ENCODE peak calls at places on chromosomes 1 and 21, in eight cellular contexts. Z, M, I, T, N, C, L and K are unnamed samples.

GRCh38 chr1:170959385-170959784 is 24.1 kb downstream of the MROH9 start:
- DNase-seq in T (peak; percentile 53), I (no peak), M (no peak), Z (peak; percentile 70), C (no peak), N (no peak), L (no peak), K (no peak)

GRCh38 chr21:38277501-38278111 is 20.8 kb downstream of the KCNJ15 start:
- DNase-seq in L (no peak), I (no peak), M (peak; percentile 63), Z (peak; percentile 100), N (peak; percentile 21), C (peak; percentile 61), T (peak; percentile 99), K (no peak)

GRCh38 chr1:119676571-119677206 is 28.6 kb upstream of the ZNF697 start:
- DNase-seq in M (peak; percentile 10), Z (peak; percentile 56), I (no peak), L (no peak), C (no peak), N (no peak), T (peak; percentile 28), K (no peak)

GRCh38 chr1:111320066-111320879 is 29.6 kb downstream of the CHIA start:
- DNase-seq in Z (no peak), N (no peak), T (no peak), M (no peak), L (no peak), I (no peak), C (no peak), K (no peak)

GRCh38 chr1:12450090-12450764 is 167.8 kb downstream of the DHRS3 start:
- DNase-seq in Z (no peak), T (no peak), I (no peak), C (no peak), M (no peak), L (no peak), N (no peak), K (peak; percentile 19)

GRCh38 chr1:194374649-194375048 is 1188.2 kb upstream of the B3GALT2 start:
- DNase-seq in N (no peak), C (no peak), Z (no peak), I (no peak), M (no peak), L (no peak), T (no peak), K (no peak)

GRCh38 chr1:94090761-94091160 is 30.2 kb downstream of the ABCA4 start:
- DNase-seq in I (no peak), L (no peak), C (no peak), Z (no peak), M (no peak), N (no peak), T (no peak), K (no peak)

GRCh38 chr1:201538618-201539551 is at the start of gene NAV1:
- DNase-seq in M (no peak), Z (peak; percentile 87), C (peak; percentile 57), I (no peak), N (no peak), T (peak; percentile 93), L (no peak), K (peak; percentile 78)

GRCh38 chr21:20591294-20591693 is 406.9 kb upstream of the NCAM2 start:
- DNase-seq in T (peak; percentile 49), M (no peak), N (no peak), C (no peak), Z (no peak), L (no peak), I (no peak), K (no peak)

GRCh38 chr1:112298558-112298957 is 97.5 kb upstream of the CTTNBP2NL start:
- DNase-seq in T (peak; percentile 72), I (peak; percentile 25), L (no peak), Z (peak; percentile 66), M (peak; percentile 20), C (peak; percentile 16), N (peak; percentile 9), K (no peak)

GRCh38 chr1:6889875-6890480 is 104.7 kb downstream of the CAMTA1 start:
- DNase-seq in I (peak; percentile 42), M (peak; percentile 47), L (peak; percentile 3), Z (peak; percentile 65), N (peak; percentile 22), T (peak; percentile 71), C (peak; percentile 69), K (no peak)

GRCh38 chr1:102191723-102192122 is 195.0 kb upstream of the OLFM3 start:
- DNase-seq in L (no peak), C (peak; percentile 20), M (peak; percentile 1), N (no peak), I (peak; percentile 41), Z (peak; percentile 10), T (peak; percentile 60), K (no peak)

GRCh38 chr1:84930329-84930728 is 37.3 kb upstream of the LPAR3 start:
- DNase-seq in M (no peak), T (no peak), I (no peak), C (no peak), L (no peak), Z (no peak), N (no peak), K (no peak)

GRCh38 chr1:9322845-9323244 is 30.2 kb downstream of the SPSB1 start:
- DNase-seq in I (no peak), Z (no peak), N (no peak), T (no peak), M (no peak), C (peak; percentile 51), L (no peak), K (no peak)

GRCh38 chr1:30847358-30847972 is 61.1 kb downstream of the SDC3 start:
- DNase-seq in L (no peak), M (no peak), Z (peak; percentile 12), I (no peak), C (peak; percentile 75), N (no peak), T (peak; percentile 75), K (peak; percentile 79)

GRCh38 chr1:84693774-84694173 is 3.5 kb upstream of the SSX2IP start:
- DNase-seq in T (peak; percentile 25), L (no peak), I (no peak), M (no peak), Z (peak; percentile 66), C (no peak), N (no peak), K (no peak)

GRCh38 chr1:87182611-87183010 is 146.1 kb upstream of the LMO4 start:
- DNase-seq in C (no peak), Z (no peak), T (peak; percentile 34), N (no peak), L (no peak), I (no peak), M (peak; percentile 10), K (no peak)

GRCh38 chr1:65279092-65279448 is 30.3 kb upstream of the DNAJC6 start:
- DNase-seq in Z (no peak), N (no peak), L (no peak), C (no peak), M (no peak), I (no peak), T (no peak), K (no peak)

GRCh38 chr21:36203603-36203889 is 46.9 kb downstream of the DOP1B start:
- DNase-seq in I (peak; percentile 37), M (peak; percentile 84), C (no peak), T (peak; percentile 95), L (no peak), N (peak; percentile 61), Z (peak; percentile 89), K (no peak)

GRCh38 chr1:56070601-56071000 is 508.8 kb downstream of the PLPP3 start:
- DNase-seq in Z (peak; percentile 95), I (no peak), M (no peak), C (no peak), T (no peak), L (no peak), N (no peak), K (no peak)

GRCh38 chr1:56199060-56199459 is 380.3 kb downstream of the PLPP3 start:
- DNase-seq in T (no peak), C (no peak), L (no peak), Z (no peak), I (no peak), M (no peak), N (no peak), K (no peak)

GRCh38 chr1:20476260-20477038 is 9.6 kb downstream of the CAMK2N1 start:
- DNase-seq in L (no peak), I (no peak), T (peak; percentile 38), Z (no peak), M (no peak), N (no peak), C (peak; percentile 88), K (no peak)

GRCh38 chr1:5661196-5662130 is 330.8 kb downstream of the NPHP4 start:
- DNase-seq in L (no peak), Z (no peak), I (no peak), N (no peak), C (no peak), T (no peak), M (no peak), K (no peak)

GRCh38 chr1:115219937-115220336 is 118.1 kb downstream of the NGF start:
- DNase-seq in M (no peak), I (no peak), N (no peak), T (no peak), C (no peak), L (no peak), Z (peak; percentile 54), K (no peak)

GRCh38 chr1:155001438-155001687 is 1.2 kb upstream of the ZBTB7B start:
- DNase-seq in C (no peak), T (no peak), M (peak; percentile 38), I (no peak), L (no peak), Z (no peak), N (no peak), K (no peak)

GRCh38 chr1:83765125-83765524 is 233.8 kb downstream of the TTLL7 start:
- DNase-seq in N (no peak), I (no peak), T (no peak), C (no peak), Z (no peak), M (no peak), L (no peak), K (no peak)

GRCh38 chr1:183942933-183943693 is 94.4 kb downstream of the COLGALT2 start:
- DNase-seq in T (peak; percentile 78), M (peak; percentile 85), L (no peak), N (no peak), I (no peak), Z (peak; percentile 100), C (no peak), K (no peak)

GRCh38 chr1:221611930-221612777 is 129.7 kb downstream of the DUSP10 start:
- DNase-seq in I (no peak), N (no peak), M (peak; percentile 72), Z (peak; percentile 92), T (peak; percentile 92), L (no peak), C (peak; percentile 59), K (peak; percentile 23)

GRCh38 chr1:181021811-181022434 is 747 bp downstream of the STX6 start:
- DNase-seq in C (peak; percentile 59), M (peak; percentile 74), I (peak; percentile 70), T (peak; percentile 87), Z (peak; percentile 66), N (peak; percentile 71), L (no peak), K (peak; percentile 61)

GRCh38 chr1:10179408-10179685 is 31.0 kb upstream of the KIF1B start:
- DNase-seq in I (no peak), C (no peak), T (no peak), M (no peak), N (no peak), L (no peak), Z (no peak), K (no peak)

GRCh38 chr1:55421317-55421716 is 206.2 kb upstream of the USP24 start:
- DNase-seq in I (no peak), L (no peak), T (peak; percentile 52), M (no peak), N (no peak), Z (peak; percentile 60), C (no peak), K (no peak)

GRCh38 chr1:51444096-51444495 is 75.0 kb downstream of the EPS15 start:
- DNase-seq in L (no peak), M (no peak), Z (no peak), C (no peak), I (no peak), T (no peak), N (no peak), K (no peak)

GRCh38 chr1:87869563-87869962 is 540.9 kb downstream of the LMO4 start:
- DNase-seq in L (no peak), M (peak; percentile 9), N (no peak), C (no peak), Z (peak; percentile 91), I (no peak), T (peak; percentile 68), K (no peak)

GRCh38 chr1:209416009-209416408 is 167.5 kb upstream of the CAMK1G start:
- DNase-seq in L (no peak), N (no peak), T (peak; percentile 45), M (peak; percentile 48), C (no peak), I (no peak), Z (no peak), K (no peak)